ENCODE peak calls at places on chromosomes 11 and 22, in five cellular contexts. C is neuronal stem cell, Y is IMR-90, Z is mesendoderm, V is H1. T is an unnamed sample.
A peak's percentile ranks its signal among the peaks of the same experiment; 100 is the strongest.

GRCh38 chr11:62669420-62670161 is 1.9 kb upstream of the UQCC3 start:
- DNase-seq in V (no peak), Z (peak; percentile 52), Y (no peak), C (no peak), T (no peak)

GRCh38 chr22:39526736-39527171 is 5.8 kb downstream of the RPS19BP1 start:
- DNase-seq in Z (peak; percentile 44), V (no peak), Y (no peak), C (no peak), T (no peak)

GRCh38 chr11:12377106-12377823 is at the start of gene PARVA:
- DNase-seq in Z (peak; percentile 95), V (peak; percentile 50), C (peak; percentile 80), Y (peak; percentile 81), T (peak; percentile 85)

GRCh38 chr11:128548655-128549255 is 38.6 kb downstream of the ETS1 start:
- DNase-seq in Z (peak; percentile 56), Y (peak; percentile 32), V (no peak), C (no peak), T (no peak)

GRCh38 chr11:130721282-130721681 is 195.0 kb downstream of the SNX19 start:
- DNase-seq in Y (no peak), Z (no peak), C (no peak), V (no peak), T (no peak)

GRCh38 chr11:121661796-121662508 is 209.2 kb upstream of the SORL1-AS1 start:
- DNase-seq in Z (no peak), V (no peak), C (no peak), Y (peak; percentile 93), T (no peak)

GRCh38 chr11:89489930-89490329 is 1.2 kb downstream of the NOX4 start:
- DNase-seq in V (no peak), Y (peak; percentile 76), Z (no peak), C (no peak), T (no peak)

GRCh38 chr11:38788591-38788990 is 2190.6 kb upstream of the RAG2 start:
- DNase-seq in Y (no peak), Z (no peak), V (no peak), C (no peak), T (no peak)

GRCh38 chr11:23991140-23991539 is 505.7 kb upstream of the LUZP2 start:
- DNase-seq in Z (no peak), Y (peak; percentile 90), V (no peak), C (no peak), T (no peak)

GRCh38 chr11:132942611-132943324 is 589.5 kb downstream of the OPCML start:
- DNase-seq in V (no peak), Y (no peak), Z (peak; percentile 56), C (peak; percentile 14), T (peak; percentile 47)

GRCh38 chr22:19595532-19595931 is 71.3 kb upstream of the CLDN5 start:
- DNase-seq in C (no peak), V (no peak), Z (no peak), Y (no peak), T (no peak)

GRCh38 chr11:123672568-123672967 is 18.1 kb upstream of the SCN3B start:
- DNase-seq in C (no peak), Y (no peak), Z (no peak), V (no peak), T (no peak)

GRCh38 chr11:111205622-111206385 is 39.7 kb upstream of the POU2AF2 start:
- DNase-seq in Z (no peak), C (no peak), Y (no peak), V (no peak), T (no peak)

GRCh38 chr11:18774801-18775200 is 16.8 kb downstream of the PTPN5 start:
- DNase-seq in Z (no peak), Y (no peak), C (no peak), V (no peak), T (no peak)

GRCh38 chr11:128472128-128473110 is 114.9 kb downstream of the ETS1 start:
- DNase-seq in Z (no peak), C (no peak), V (no peak), Y (peak; percentile 79), T (no peak)

GRCh38 chr11:69172674-69173073 is 16.9 kb downstream of the SMIM38 start:
- DNase-seq in V (no peak), Z (peak; percentile 62), C (no peak), Y (peak; percentile 22), T (no peak)

GRCh38 chr11:16806791-16807190 is 68.3 kb downstream of the C11orf58 start:
- DNase-seq in V (no peak), Y (peak; percentile 59), Z (no peak), C (no peak), T (no peak)

GRCh38 chr11:118953265-118953664 is 2.8 kb upstream of the UPK2 start:
- DNase-seq in Z (peak; percentile 90), Y (peak; percentile 18), C (peak; percentile 82), V (no peak), T (peak; percentile 73)

GRCh38 chr11:29125621-29126020 is 891.2 kb downstream of the KCNA4 start:
- DNase-seq in Z (no peak), V (no peak), C (no peak), Y (no peak), T (no peak)

GRCh38 chr11:2135648-2136201 is 3.5 kb downstream of the IGF2 start:
- DNase-seq in C (no peak), V (no peak), Z (no peak), Y (no peak), T (no peak)
- H3K27me3 ChIP-seq in C (peaks cover 76% of the 10 kb centered on the region), V (peaks cover 64% of the 10 kb centered on the region), Z (peaks cover 19% of the 10 kb centered on the region), Y (peaks cover 49% of the 10 kb centered on the region), T (peaks cover 25% of the 10 kb centered on the region)

DNA sequence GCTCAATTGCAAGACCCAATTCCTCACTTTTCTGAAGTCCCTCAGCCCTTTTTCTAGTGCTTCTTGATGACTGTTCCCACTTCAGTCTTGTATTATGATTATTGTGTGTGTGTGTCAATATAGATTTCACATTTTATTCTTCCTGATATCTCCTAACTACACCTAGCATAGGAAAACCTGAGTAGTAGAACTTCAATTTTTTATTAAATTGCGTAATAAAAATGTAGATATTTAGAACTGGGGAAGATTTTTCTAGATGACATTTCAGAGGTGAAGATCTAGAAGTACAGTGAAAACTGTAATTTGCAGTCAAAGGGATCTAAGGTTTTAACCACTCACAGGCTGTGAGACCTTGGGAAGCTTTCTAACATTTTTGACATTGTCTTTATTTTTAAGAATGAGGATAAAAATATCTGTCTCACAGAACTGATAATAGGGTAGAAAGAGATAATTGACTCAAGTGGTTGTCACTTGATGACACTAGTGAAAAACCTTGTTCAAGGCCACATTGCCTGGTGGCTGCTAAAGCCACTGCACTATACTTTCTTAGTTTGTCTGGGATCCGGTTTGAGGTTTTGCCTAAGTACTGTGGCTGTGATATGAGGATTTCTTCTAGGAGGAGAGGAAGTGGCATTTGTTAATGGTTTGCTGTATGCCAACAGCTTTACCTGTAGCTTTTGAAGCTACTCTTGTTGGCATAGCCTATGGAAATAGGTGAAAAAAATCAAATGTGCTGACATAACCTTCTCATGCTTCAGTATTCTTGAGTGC is 32.2 kb upstream of the SESN3 start:
- DNase-seq in Y (no peak), V (no peak), Z (no peak), C (no peak), T (no peak)
- H3K18ac ChIP-seq in Y (no peak overlapping the region), V (no peak overlapping the region), Z (no peak overlapping the region), C (no peak overlapping the region), T (no peak overlapping the region)

DNA sequence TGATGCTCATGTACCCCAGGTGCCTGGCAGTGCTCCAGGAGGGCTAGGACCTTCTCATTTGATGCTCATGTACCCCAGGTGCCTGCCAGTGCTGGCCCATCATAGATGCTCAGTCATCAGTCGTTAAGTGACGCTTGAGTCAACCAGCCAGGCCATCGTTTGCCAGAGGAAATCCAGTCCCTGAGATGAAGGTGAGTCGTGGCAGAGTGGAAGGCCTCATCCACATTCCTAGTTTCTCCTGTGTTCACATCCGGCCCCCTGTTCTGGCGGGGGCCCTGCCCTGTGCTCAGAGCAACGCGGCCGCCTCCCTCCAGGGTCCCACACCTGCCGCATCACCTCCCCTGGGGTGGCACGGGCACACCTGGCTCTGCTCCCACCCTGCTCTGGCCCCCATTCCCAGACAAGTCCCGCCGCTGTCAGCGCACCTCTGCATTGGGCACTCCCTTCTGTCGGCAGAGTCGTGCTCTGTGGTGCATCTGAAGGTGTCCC is 279.9 kb downstream of the BRD1 start:
- DNase-seq in Z (no peak), Y (no peak), V (no peak), C (no peak), T (no peak)
- H3K27me3 ChIP-seq in Z (no peaks in the 10 kb centered on the region), Y (no peaks in the 10 kb centered on the region), V (no peaks in the 10 kb centered on the region), C (no peaks in the 10 kb centered on the region), T (no peaks in the 10 kb centered on the region)

DNA sequence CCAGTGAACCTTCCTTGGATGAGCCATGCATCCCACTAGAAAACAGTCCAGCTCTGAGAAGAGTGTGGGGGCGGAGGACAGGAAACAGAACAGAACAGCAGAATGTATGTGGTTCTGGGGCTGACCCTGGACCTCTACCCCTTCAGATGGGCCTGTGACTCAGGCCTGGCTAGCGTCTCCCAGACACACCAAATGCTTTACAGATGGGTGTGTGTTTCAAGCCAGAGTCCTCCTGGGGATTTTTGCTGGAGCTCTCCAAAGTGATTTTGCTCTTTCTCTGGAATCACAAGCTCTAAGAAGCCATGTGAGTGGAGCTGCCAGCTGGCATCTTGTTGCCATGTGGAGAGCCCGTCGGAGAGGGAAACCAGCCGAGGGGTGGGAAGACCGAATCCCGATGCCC is 13.2 kb upstream of the C1QTNF4 start:
- DNase-seq in Z (no peak), V (no peak), Y (peak; percentile 96), C (no peak), T (no peak)
- H3K18ac ChIP-seq in Z (no peak overlapping the region), V (no peak overlapping the region), Y (no peak overlapping the region), C (no peak overlapping the region), T (no peak overlapping the region)

DNA sequence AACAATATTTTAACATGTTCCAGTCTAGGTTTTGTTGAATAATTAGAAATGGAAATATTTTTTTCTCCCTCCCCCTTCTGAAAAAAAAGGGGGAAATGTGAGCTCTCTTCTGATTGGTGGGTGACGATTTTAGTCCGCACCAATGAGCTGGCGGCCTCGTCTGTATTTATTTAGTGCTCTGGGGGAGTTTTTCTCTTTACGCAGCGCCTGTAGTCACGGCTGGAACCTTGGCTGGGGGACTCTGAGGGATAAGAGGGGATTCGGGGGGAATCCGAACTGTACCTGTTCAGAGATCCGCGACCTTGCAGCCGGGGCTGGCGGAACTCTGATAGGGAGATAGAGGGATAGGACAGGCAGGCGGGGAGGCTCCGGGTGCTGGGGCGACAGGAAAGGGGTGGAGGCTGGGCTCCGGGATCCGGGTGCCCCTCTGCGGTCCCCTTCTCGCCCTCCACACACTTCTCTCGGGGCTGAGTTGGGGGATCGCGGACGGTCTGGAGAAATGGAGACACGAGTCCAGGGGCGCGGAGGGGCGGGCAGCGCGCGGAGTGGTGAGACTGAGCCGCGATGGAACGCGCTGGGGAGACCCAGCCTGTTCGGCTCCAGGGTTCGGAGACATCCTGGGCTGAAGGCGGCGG is 99.7 kb upstream of the HSD17B12 start:
- DNase-seq in C (no peak), Y (peak; percentile 24), Z (peak; percentile 49), V (no peak), T (no peak)
- H3K27me3 ChIP-seq in C (peaks cover 89% of the 10 kb centered on the region), Y (peaks cover 78% of the 10 kb centered on the region), Z (peaks cover 65% of the 10 kb centered on the region), V (peaks cover 88% of the 10 kb centered on the region), T (peaks cover 70% of the 10 kb centered on the region)

T was measured in H9.